ENCODE peak calls at places on chromosome 14, in four cellular contexts. One of them, this sample, is unnamed.
A peak's percentile ranks its signal among the peaks of the same experiment; 100 is the strongest.

GRCh38 chr14:23513466-23514008 is 38.0 kb downstream of the ZFHX2 start:
- DNase-seq in ovary: no peak
- DNase-seq in left ventricle myocardium inferior: no peak
- DNase-seq in progenitor cell of endocrine pancreas: no peak
- DNase-seq in this sample: no peak

GRCh38 chr14:102829106-102829505 is 51.9 kb downstream of the TRAF3 start:
- DNase-seq in progenitor cell of endocrine pancreas: no peak
- DNase-seq in ovary: no peak
- DNase-seq in left ventricle myocardium inferior: no peak
- DNase-seq in this sample: no peak

GRCh38 chr14:93957751-93958566 is 18.4 kb downstream of the ASB2 start:
- DNase-seq in left ventricle myocardium inferior: no peak
- DNase-seq in progenitor cell of endocrine pancreas: no peak
- DNase-seq in ovary: no peak
- DNase-seq in this sample: no peak

GRCh38 chr14:61489527-61489926 is 168.1 kb downstream of the PRKCH start:
- DNase-seq in ovary: no peak
- DNase-seq in left ventricle myocardium inferior: no peak
- DNase-seq in progenitor cell of endocrine pancreas: no peak
- DNase-seq in this sample: no peak

GRCh38 chr14:98173291-98173690 is 1098.7 kb downstream of the BCL11B start:
- DNase-seq in ovary: no peak
- DNase-seq in left ventricle myocardium inferior: no peak
- DNase-seq in progenitor cell of endocrine pancreas: no peak
- DNase-seq in this sample: no peak

GRCh38 chr14:80996049-80996901 is 40.9 kb downstream of the TSHR start:
- DNase-seq in ovary: peak; percentile 9
- DNase-seq in progenitor cell of endocrine pancreas: no peak
- DNase-seq in left ventricle myocardium inferior: no peak
- DNase-seq in this sample: no peak

GRCh38 chr14:34111933-34112332 is 161.1 kb upstream of the EGLN3 start:
- DNase-seq in progenitor cell of endocrine pancreas: no peak
- DNase-seq in left ventricle myocardium inferior: no peak
- DNase-seq in ovary: no peak
- DNase-seq in this sample: no peak

GRCh38 chr14:85601246-85601645 is 71.3 kb downstream of the FLRT2 start:
- DNase-seq in ovary: no peak
- DNase-seq in left ventricle myocardium inferior: no peak
- DNase-seq in progenitor cell of endocrine pancreas: no peak
- DNase-seq in this sample: no peak

GRCh38 chr14:102819790-102820330 is 42.6 kb downstream of the TRAF3 start:
- DNase-seq in progenitor cell of endocrine pancreas: no peak
- DNase-seq in ovary: no peak
- DNase-seq in left ventricle myocardium inferior: no peak
- DNase-seq in this sample: no peak

GRCh38 chr14:31965735-31966598 is 111.1 kb upstream of the ARHGAP5 start:
- DNase-seq in ovary: peak; percentile 44
- DNase-seq in progenitor cell of endocrine pancreas: no peak
- DNase-seq in left ventricle myocardium inferior: no peak
- DNase-seq in this sample: no peak

GRCh38 chr14:23119362-23120327 is 590 bp upstream of the CEBPE start:
- DNase-seq in progenitor cell of endocrine pancreas: no peak
- DNase-seq in left ventricle myocardium inferior: no peak
- DNase-seq in ovary: no peak
- DNase-seq in this sample: no peak

GRCh38 chr14:61285364-61285763 is 4.2 kb upstream of the TMEM30B start:
- DNase-seq in left ventricle myocardium inferior: no peak
- DNase-seq in progenitor cell of endocrine pancreas: no peak
- DNase-seq in ovary: no peak
- DNase-seq in this sample: no peak

GRCh38 chr14:35821546-35822411 is 4.4 kb upstream of the BRMS1L start:
- DNase-seq in ovary: no peak
- DNase-seq in progenitor cell of endocrine pancreas: no peak
- DNase-seq in left ventricle myocardium inferior: no peak
- DNase-seq in this sample: no peak

GRCh38 chr14:91996951-91997371 is 42.9 kb downstream of the TRIP11 start:
- DNase-seq in left ventricle myocardium inferior: no peak
- DNase-seq in ovary: no peak
- DNase-seq in progenitor cell of endocrine pancreas: no peak
- DNase-seq in this sample: no peak

GRCh38 chr14:89566644-89567411 is 149.8 kb upstream of the FOXN3 start:
- DNase-seq in progenitor cell of endocrine pancreas: no peak
- DNase-seq in ovary: no peak
- DNase-seq in left ventricle myocardium inferior: no peak
- DNase-seq in this sample: no peak

GRCh38 chr14:61351457-61351856 is 30.1 kb downstream of the PRKCH start:
- DNase-seq in ovary: no peak
- DNase-seq in left ventricle myocardium inferior: no peak
- DNase-seq in progenitor cell of endocrine pancreas: no peak
- DNase-seq in this sample: no peak

GRCh38 chr14:54685286-54685845 is 118.4 kb downstream of the SAMD4A start:
- DNase-seq in left ventricle myocardium inferior: no peak
- DNase-seq in ovary: no peak
- DNase-seq in progenitor cell of endocrine pancreas: no peak
- DNase-seq in this sample: no peak

GRCh38 chr14:99320105-99320572 is 48.1 kb upstream of the BCL11B start:
- DNase-seq in left ventricle myocardium inferior: peak; percentile 21
- DNase-seq in ovary: peak; percentile 36
- DNase-seq in progenitor cell of endocrine pancreas: no peak
- DNase-seq in this sample: no peak

GRCh38 chr14:50222061-50222613 is 9.2 kb downstream of the SOS2 start:
- DNase-seq in left ventricle myocardium inferior: no peak
- DNase-seq in progenitor cell of endocrine pancreas: no peak
- DNase-seq in ovary: no peak
- DNase-seq in this sample: no peak

GRCh38 chr14:59249029-59249428 is 60.6 kb downstream of the DAAM1 start:
- DNase-seq in left ventricle myocardium inferior: no peak
- DNase-seq in progenitor cell of endocrine pancreas: no peak
- DNase-seq in ovary: no peak
- DNase-seq in this sample: no peak

GRCh38 chr14:66638688-66639087 is 130.7 kb downstream of the GPHN start:
- DNase-seq in progenitor cell of endocrine pancreas: no peak
- DNase-seq in left ventricle myocardium inferior: no peak
- DNase-seq in ovary: no peak
- DNase-seq in this sample: no peak

GRCh38 chr14:67389261-67389660 is 22.7 kb downstream of the PLEK2 start:
- DNase-seq in progenitor cell of endocrine pancreas: no peak
- DNase-seq in ovary: no peak
- DNase-seq in left ventricle myocardium inferior: no peak
- DNase-seq in this sample: no peak

GRCh38 chr14:52014601-52015267 is 25.4 kb downstream of the RTRAF start:
- DNase-seq in left ventricle myocardium inferior: peak; percentile 65
- DNase-seq in ovary: no peak
- DNase-seq in progenitor cell of endocrine pancreas: no peak
- DNase-seq in this sample: no peak

GRCh38 chr14:51398898-51399297 is 158.9 kb downstream of the TMX1 start:
- DNase-seq in progenitor cell of endocrine pancreas: no peak
- DNase-seq in ovary: no peak
- DNase-seq in left ventricle myocardium inferior: no peak
- DNase-seq in this sample: no peak

GRCh38 chr14:80264698-80265097 is 53.4 kb upstream of the DIO2 start:
- DNase-seq in left ventricle myocardium inferior: no peak
- DNase-seq in progenitor cell of endocrine pancreas: no peak
- DNase-seq in ovary: no peak
- DNase-seq in this sample: no peak

DNA sequence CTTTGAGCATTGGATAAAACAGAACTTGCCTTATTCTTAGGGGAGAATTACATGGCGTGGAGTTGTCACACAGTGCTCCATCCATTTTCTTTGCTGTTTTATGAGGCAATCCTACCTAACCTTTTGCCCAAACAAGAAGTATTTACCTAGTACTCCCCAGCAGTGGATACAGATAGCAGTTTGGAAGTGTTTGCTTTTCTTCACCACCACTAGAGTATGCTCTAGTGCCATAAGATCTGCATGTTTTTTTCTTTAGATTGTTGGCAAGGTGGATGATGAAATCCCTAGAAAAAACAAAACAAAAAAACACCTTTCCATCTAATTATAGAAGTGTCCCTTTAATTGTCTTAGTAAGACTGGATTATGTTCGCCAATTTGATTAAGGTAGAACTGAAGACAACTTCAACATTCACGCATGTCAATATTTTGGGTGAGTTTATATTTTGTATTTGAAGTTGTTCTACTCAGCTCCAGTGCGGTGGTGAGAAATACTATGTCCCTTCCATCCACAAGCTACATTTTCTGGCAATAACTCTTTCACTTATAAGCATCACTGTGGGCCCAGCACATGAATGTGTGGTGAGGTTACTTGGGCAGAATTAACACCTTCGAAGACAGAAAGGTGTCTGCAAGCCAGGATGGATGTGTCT is 23.6 kb upstream of the TMEM260 start:
- DNase-seq in left ventricle myocardium inferior: no peak
- DNase-seq in progenitor cell of endocrine pancreas: no peak
- DNase-seq in ovary: no peak
- DNase-seq in this sample: no peak
- TF ChIP-seq CTCF in left ventricle myocardium inferior: peak; percentile 50
- TF ChIP-seq CTCF in progenitor cell of endocrine pancreas: peak; percentile 70
- TF ChIP-seq CTCF in ovary: peak; percentile 26
- TF ChIP-seq CTCF in this sample: no peak

DNA sequence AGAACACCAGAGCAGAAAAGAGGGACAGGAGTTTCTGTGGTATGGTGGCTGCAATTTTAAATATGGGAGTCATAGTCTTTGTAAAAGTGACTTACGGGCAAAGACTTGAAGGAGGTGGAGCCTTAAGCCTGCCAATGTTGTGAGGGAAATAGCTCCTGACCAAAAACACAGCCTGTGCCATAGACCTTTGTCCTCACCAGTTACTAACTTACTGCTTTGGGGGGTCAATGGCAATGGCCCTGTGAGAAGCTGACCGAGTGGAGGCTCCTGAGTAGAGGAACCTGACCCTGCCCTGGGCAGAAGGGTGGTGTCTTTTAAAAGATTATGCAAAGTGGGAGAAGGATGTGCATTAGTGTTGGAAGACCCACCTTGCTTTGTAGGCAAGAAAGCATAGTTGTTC is 3.8 kb downstream of the MTHFD1 start:
- DNase-seq in ovary: no peak
- DNase-seq in left ventricle myocardium inferior: no peak
- DNase-seq in progenitor cell of endocrine pancreas: no peak
- DNase-seq in this sample: no peak
- TF ChIP-seq CTCF in ovary: no peak
- TF ChIP-seq CTCF in left ventricle myocardium inferior: no peak
- TF ChIP-seq CTCF in progenitor cell of endocrine pancreas: no peak
- TF ChIP-seq CTCF in this sample: no peak

DNA sequence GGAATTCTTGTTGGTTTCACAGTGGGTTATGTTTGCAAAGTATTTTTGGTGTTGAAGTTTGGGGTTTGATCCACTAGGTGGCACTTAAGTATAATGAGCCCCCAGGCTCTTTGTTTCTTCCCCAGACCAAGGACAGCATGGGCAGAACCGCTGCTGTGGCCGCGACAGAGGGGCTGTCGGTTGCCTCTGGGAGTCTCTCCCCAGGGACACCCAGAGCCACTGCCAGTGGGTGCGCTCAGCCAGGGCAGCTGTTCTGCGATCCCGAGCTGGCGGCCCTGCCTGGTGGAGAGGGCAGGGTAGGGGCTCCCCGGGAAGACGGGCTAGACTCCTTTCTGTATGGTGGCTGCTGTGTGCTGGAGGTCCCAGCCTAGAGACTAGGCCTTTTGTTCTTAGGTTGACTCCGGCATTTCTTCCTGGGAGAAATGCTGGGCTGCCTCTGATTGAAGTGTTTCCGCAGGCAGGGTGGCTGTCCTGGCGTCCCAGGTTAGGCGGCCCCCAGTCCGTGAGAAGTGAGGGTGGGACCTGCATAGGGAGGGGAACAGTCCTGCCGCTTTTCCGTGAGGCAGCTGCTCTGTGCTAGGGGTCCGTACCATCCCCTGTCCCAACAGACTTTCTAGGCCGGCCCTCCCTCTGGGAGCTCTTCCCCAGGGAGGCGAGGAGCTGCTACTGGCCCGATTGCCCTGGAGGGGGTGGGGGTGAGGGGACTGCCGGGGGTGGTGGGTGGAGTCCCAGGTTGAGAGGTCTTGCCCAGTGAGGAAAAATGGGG is 253.1 kb upstream of the PELI2 start:
- DNase-seq in left ventricle myocardium inferior: no peak
- DNase-seq in progenitor cell of endocrine pancreas: no peak
- DNase-seq in ovary: no peak
- DNase-seq in this sample: no peak
- TF ChIP-seq CTCF in left ventricle myocardium inferior: no peak
- TF ChIP-seq CTCF in progenitor cell of endocrine pancreas: no peak
- TF ChIP-seq CTCF in ovary: no peak
- TF ChIP-seq CTCF in this sample: no peak

GRCh38 chr14:106585692-106586091 is 1059.3 kb downstream of the TMEM121 start:
- DNase-seq in progenitor cell of endocrine pancreas: no peak
- DNase-seq in left ventricle myocardium inferior: no peak
- DNase-seq in ovary: no peak
- DNase-seq in this sample: no peak

DNA sequence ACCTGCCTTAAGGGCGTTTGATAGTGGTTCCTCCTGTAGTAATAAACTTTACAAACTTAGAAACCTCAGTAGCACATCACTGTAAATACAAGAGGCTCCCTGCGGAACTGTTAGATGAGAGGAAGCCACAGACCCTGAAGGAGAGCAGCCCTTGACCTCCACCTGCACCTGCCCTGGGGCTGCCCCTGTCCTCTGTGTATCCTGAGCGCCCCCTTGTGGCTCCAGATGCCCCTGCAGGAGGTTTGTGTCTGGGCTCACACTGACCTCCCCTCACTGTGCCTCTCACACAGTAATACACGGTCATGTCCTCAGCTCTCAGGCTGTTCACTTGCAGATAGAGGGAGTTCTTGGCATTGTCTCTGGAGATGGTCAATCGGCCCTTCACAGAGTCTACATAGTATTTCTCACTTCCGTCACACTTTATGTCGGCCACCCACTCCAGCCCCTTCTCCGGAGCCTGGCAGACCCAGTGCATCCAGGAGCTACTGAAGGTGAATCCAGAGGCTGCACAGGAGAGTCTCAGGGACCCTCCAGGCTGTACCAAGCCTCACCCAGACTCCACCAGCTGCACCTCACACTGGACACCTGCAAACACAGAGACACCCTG is 1059.8 kb downstream of the TMEM121 start:
- DNase-seq in ovary: no peak
- DNase-seq in left ventricle myocardium inferior: no peak
- DNase-seq in progenitor cell of endocrine pancreas: no peak
- DNase-seq in this sample: no peak
- TF ChIP-seq CTCF in ovary: no peak
- TF ChIP-seq CTCF in left ventricle myocardium inferior: peak; percentile 43
- TF ChIP-seq CTCF in progenitor cell of endocrine pancreas: no peak
- TF ChIP-seq CTCF in this sample: no peak

This sample was measured in mesothelial cell of epicardium.